ENCODE peak calls at places on chromosomes 3 and 15, in seven cellular contexts. M is AG08396, Q is DMS53, V is DMS153, P is LoVo, S is GM12865, B is T47D. W is an unnamed sample.

GRCh38 chr15:41286665-41287333 is 45.6 kb downstream of the OIP5 start:
- DNase-seq in M (peak; percentile 27), Q (no peak), V (no peak), P (no peak), S (no peak), B (no peak), W (no peak)

GRCh38 chr15:62254137-62254934 is 89.3 kb upstream of the C2CD4B start:
- DNase-seq in M (peak; percentile 67), Q (peak; percentile 72), V (peak; percentile 48), P (peak; percentile 51), S (peak; percentile 60), B (peak; percentile 67), W (peak; percentile 62)

GRCh38 chr3:73709712-73710111 is 85.0 kb upstream of the PDZRN3 start:
- DNase-seq in M (no peak), Q (no peak), V (no peak), P (no peak), S (no peak), B (no peak), W (no peak)

GRCh38 chr3:46208167-46208704 is at the start of gene CCR1:
- DNase-seq in M (peak; percentile 24), Q (peak; percentile 15), V (no peak), P (no peak), S (peak; percentile 84), B (peak; percentile 73), W (no peak)

GRCh38 chr3:73490453-73491311 is 134.1 kb downstream of the PDZRN3 start:
- DNase-seq in M (no peak), Q (peak; percentile 3), V (no peak), P (no peak), S (no peak), B (no peak), W (peak; percentile 31)

GRCh38 chr3:146218880-146219866 is 31.7 kb downstream of the PLSCR4 start:
- DNase-seq in M (peak; percentile 19), Q (peak; percentile 48), V (no peak), P (peak; percentile 46), S (peak; percentile 48), B (peak; percentile 51), W (peak; percentile 13)

GRCh38 chr3:62295571-62295970 is 77.8 kb downstream of the FEZF2 start:
- DNase-seq in M (no peak), Q (no peak), V (no peak), P (no peak), S (no peak), B (no peak), W (no peak)

GRCh38 chr3:133540896-133541674 is 32.4 kb upstream of the CDV3 start:
- DNase-seq in M (peak; percentile 41), Q (peak; percentile 44), V (no peak), P (peak; percentile 87), S (peak; percentile 61), B (no peak), W (peak; percentile 90)

GRCh38 chr15:31158858-31159569 is 57.5 kb upstream of the TRPM1 start:
- DNase-seq in M (no peak), Q (peak; percentile 17), V (no peak), P (no peak), S (no peak), B (no peak), W (no peak)

GRCh38 chr15:38307251-38307650 is 54.6 kb downstream of the SPRED1 start:
- DNase-seq in M (no peak), Q (no peak), V (peak; percentile 0), P (no peak), S (no peak), B (no peak), W (no peak)

GRCh38 chr3:123949606-123950005 is 11.4 kb downstream of the CCDC14 start:
- DNase-seq in M (peak; percentile 42), Q (no peak), V (no peak), P (no peak), S (no peak), B (no peak), W (no peak)

GRCh38 chr3:35537265-35537664 is 102.1 kb upstream of the ARPP21 start:
- DNase-seq in M (no peak), Q (peak; percentile 6), V (no peak), P (peak; percentile 39), S (no peak), B (peak; percentile 40), W (no peak)

W was measured in MG63.